ENCODE peak calls at places on chromosomes 3 and 15, in seven cellular contexts. C is fibroblast of pulmonary artery; V is stimulated activated CD4-positive, alpha-beta T cell treated with anti-CD3 and anti-CD28 coated beads, Interleukin-4, amount 100 ng/mL, for 4 hours; A is KG1; S is activated CD8-positive, alpha-beta T cell treated with anti-CD3 and anti-CD28 coated beads, Interleukin-2, amount 10 ng/mL, durations not matched to agents 7 days and 5 days; Z is non-pigmented ciliary epithelial cell; I is K562. B is an unnamed sample.

GRCh38 chr15:64693134-64693533 is 82.3 kb downstream of the RBPMS2 start:
- DNase-seq in C (peak), V (no peak), A (no peak), S (no peak), Z (peak), I (no peak), B (no peak)

GRCh38 chr3:182637350-182638197 is 155.7 kb upstream of the ATP11B start:
- DNase-seq in C (no peak), V (no peak), A (no peak), S (no peak), Z (no peak), I (no peak), B (no peak)

GRCh38 chr15:76381366-76381765 is 44.8 kb downstream of the ISL2 start:
- DNase-seq in C (no peak), V (no peak), A (no peak), S (no peak), Z (no peak), I (no peak), B (no peak)

GRCh38 chr3:172390792-172391191 is 57.5 kb downstream of the GHSR start:
- DNase-seq in C (no peak), V (no peak), A (no peak), S (no peak), Z (no peak), I (no peak), B (no peak)

GRCh38 chr3:10602769-10603768 is 97.7 kb upstream of the ATP2B2 start:
- DNase-seq in C (no peak), V (peak), A (no peak), S (peak), Z (no peak), I (no peak), B (peak)

GRCh38 chr3:171775943-171776342 is 34.3 kb downstream of the PLD1 start:
- DNase-seq in C (no peak), V (no peak), A (no peak), S (no peak), Z (no peak), I (no peak), B (no peak)

GRCh38 chr3:149501524-149501923 is 27.0 kb downstream of the TM4SF4 start:
- DNase-seq in C (peak), V (no peak), A (no peak), S (no peak), Z (no peak), I (no peak), B (no peak)

GRCh38 chr3:114660808-114661207 is 367.0 kb downstream of the TIGIT start:
- DNase-seq in C (no peak), V (no peak), A (no peak), S (no peak), Z (no peak), I (no peak), B (no peak)

GRCh38 chr3:46406786-46407611 is at the start of the genes CCR5AS and CCRL2:
- DNase-seq in C (peak), V (peak), A (peak), S (peak), Z (no peak), I (peak), B (peak)

GRCh38 chr3:44939581-44940036 is 36.4 kb downstream of the ZDHHC3 start:
- DNase-seq in C (peak), V (no peak), A (no peak), S (no peak), Z (no peak), I (no peak), B (no peak)

GRCh38 chr15:100733786-100734185 is 131.4 kb downstream of the ASB7 start:
- DNase-seq in C (peak), V (no peak), A (no peak), S (no peak), Z (no peak), I (no peak), B (no peak)

GRCh38 chr15:74206801-74207281 is 4.3 kb upstream of the STRA6 start:
- DNase-seq in C (no peak), V (no peak), A (no peak), S (no peak), Z (no peak), I (no peak), B (no peak)

GRCh38 chr15:38226867-38227266 is 25.8 kb upstream of the SPRED1 start:
- DNase-seq in C (peak), V (no peak), A (no peak), S (no peak), Z (peak), I (no peak), B (no peak)

GRCh38 chr3:14463330-14464216 is 61.2 kb downstream of the SLC6A6 start:
- DNase-seq in C (no peak), V (no peak), A (no peak), S (no peak), Z (no peak), I (no peak), B (no peak)

GRCh38 chr15:40282144-40282869 is 557 bp downstream of the ANKRD63 start:
- DNase-seq in C (no peak), V (peak), A (peak), S (peak), Z (no peak), I (peak), B (peak)

GRCh38 chr15:63509933-63510547 is 5.6 kb downstream of the USP3 start:
- DNase-seq in C (peak), V (no peak), A (no peak), S (no peak), Z (no peak), I (no peak), B (no peak)

GRCh38 chr15:35195031-35195430 is 109.9 kb upstream of the NANOGP8 start:
- DNase-seq in C (no peak), V (no peak), A (no peak), S (no peak), Z (no peak), I (no peak), B (no peak)

GRCh38 chr15:85646538-85647091 is 148.1 kb downstream of the KLHL25 start:
- DNase-seq in C (no peak), V (no peak), A (no peak), S (peak), Z (peak), I (no peak), B (peak)

GRCh38 chr3:129690406-129690805 is 83.9 kb upstream of the PLXND1 start:
- DNase-seq in C (peak), V (no peak), A (no peak), S (peak), Z (peak), I (peak), B (no peak)

GRCh38 chr3:126971891-126972351 is 11.0 kb upstream of the PLXNA1 start:
- DNase-seq in C (peak), V (no peak), A (no peak), S (no peak), Z (no peak), I (no peak), B (no peak)

GRCh38 chr15:72827216-72827615 is 43.7 kb upstream of the ADPGK start:
- DNase-seq in C (no peak), V (no peak), A (no peak), S (no peak), Z (no peak), I (no peak), B (no peak)

GRCh38 chr3:107679911-107680310 is 157.1 kb downstream of the BBX start:
- DNase-seq in C (no peak), V (no peak), A (no peak), S (no peak), Z (no peak), I (no peak), B (no peak)

GRCh38 chr3:33980252-33980651 is 181.8 kb downstream of the PDCD6IP start:
- DNase-seq in C (peak), V (no peak), A (no peak), S (no peak), Z (peak), I (no peak), B (no peak)

GRCh38 chr3:184619348-184619747 is 57.8 kb downstream of the EPHB3 start:
- DNase-seq in C (peak), V (no peak), A (no peak), S (peak), Z (no peak), I (no peak), B (no peak)

GRCh38 chr3:141432904-141433303 is 53.9 kb upstream of the RASA2 start:
- DNase-seq in C (no peak), V (no peak), A (no peak), S (no peak), Z (no peak), I (no peak), B (no peak)

GRCh38 chr3:43248194-43248593 is 38.1 kb upstream of the SNRK start:
- DNase-seq in C (no peak), V (no peak), A (no peak), S (no peak), Z (no peak), I (no peak), B (no peak)

GRCh38 chr3:126100688-126101301 is 16.9 kb upstream of the SLC41A3 start:
- DNase-seq in C (no peak), V (no peak), A (no peak), S (peak), Z (peak), I (no peak), B (no peak)

GRCh38 chr15:39741258-39741657 is 41.4 kb downstream of the FSIP1 start:
- DNase-seq in C (peak), V (no peak), A (no peak), S (no peak), Z (no peak), I (no peak), B (no peak)

B was measured in activated T-helper 2 cell treated with anti-CD3 and anti-CD28 coated beads, Interferon-gamma antibody, Interleukin-2, Interleukin-4, amounts not matched to agents 10 μg/mL and 5 μg/mL and 100 μg/mL, durations not matched to agents 14 hours and 24 hours and 36 hours.